ENCODE peak calls at places on chromosomes 2 and 18, in six cellular contexts. One of them, this sample, is unnamed.
A peak's percentile ranks its signal among the peaks of the same experiment; 100 is the strongest.

GRCh38 chr2:9565436-9566153 is 10.0 kb upstream of the ADAM17 start:
- DNase-seq in HL-60: no peak
- DNase-seq in GM23338: no peak
- DNase-seq in GM12878: no peak
- DNase-seq in endothelial cell of umbilical vein: peak; percentile 94
- DNase-seq in IMR-90: peak; percentile 96
- DNase-seq in this sample: peak; percentile 86

GRCh38 chr2:173239644-173240043 is 115.0 kb upstream of the CDCA7 start:
- DNase-seq in HL-60: no peak
- DNase-seq in GM12878: peak; percentile 68
- DNase-seq in GM23338: no peak
- DNase-seq in IMR-90: peak; percentile 44
- DNase-seq in endothelial cell of umbilical vein: no peak
- DNase-seq in this sample: no peak

GRCh38 chr2:137205324-137205723 is 440.0 kb downstream of the THSD7B start:
- DNase-seq in endothelial cell of umbilical vein: no peak
- DNase-seq in HL-60: no peak
- DNase-seq in GM23338: no peak
- DNase-seq in IMR-90: no peak
- DNase-seq in GM12878: no peak
- DNase-seq in this sample: no peak

GRCh38 chr2:232920055-232920454 is 50.0 kb downstream of the SNORC start:
- DNase-seq in endothelial cell of umbilical vein: no peak
- DNase-seq in IMR-90: no peak
- DNase-seq in GM23338: no peak
- DNase-seq in GM12878: no peak
- DNase-seq in HL-60: no peak
- DNase-seq in this sample: no peak

GRCh38 chr18:3814840-3815239 is 364.9 kb downstream of the TGIF1 start:
- DNase-seq in GM12878: no peak
- DNase-seq in GM23338: no peak
- DNase-seq in IMR-90: peak; percentile 74
- DNase-seq in HL-60: no peak
- DNase-seq in endothelial cell of umbilical vein: no peak
- DNase-seq in this sample: no peak

GRCh38 chr2:224837558-224837957 is 121.4 kb upstream of the CCDC195 start:
- DNase-seq in IMR-90: peak; percentile 95
- DNase-seq in HL-60: no peak
- DNase-seq in GM23338: no peak
- DNase-seq in GM12878: no peak
- DNase-seq in endothelial cell of umbilical vein: peak; percentile 95
- DNase-seq in this sample: peak; percentile 54

GRCh38 chr2:225274751-225275150 is 124.8 kb upstream of the NYAP2 start:
- DNase-seq in GM23338: no peak
- DNase-seq in IMR-90: peak; percentile 41
- DNase-seq in HL-60: no peak
- DNase-seq in endothelial cell of umbilical vein: no peak
- DNase-seq in GM12878: no peak
- DNase-seq in this sample: no peak

GRCh38 chr2:85248741-85249524 is 78.9 kb downstream of the TGOLN2 start:
- DNase-seq in HL-60: no peak
- DNase-seq in GM23338: peak; percentile 61
- DNase-seq in endothelial cell of umbilical vein: peak; percentile 72
- DNase-seq in GM12878: no peak
- DNase-seq in IMR-90: peak; percentile 94
- DNase-seq in this sample: peak; percentile 92

GRCh38 chr2:33181466-33181865 is 234.7 kb downstream of the LTBP1 start:
- DNase-seq in GM23338: no peak
- DNase-seq in GM12878: no peak
- DNase-seq in IMR-90: no peak
- DNase-seq in endothelial cell of umbilical vein: no peak
- DNase-seq in HL-60: no peak
- DNase-seq in this sample: no peak

GRCh38 chr2:99380376-99381010 is 43.3 kb downstream of the EIF5B start:
- DNase-seq in IMR-90: no peak
- DNase-seq in GM23338: peak; percentile 29
- DNase-seq in GM12878: no peak
- DNase-seq in HL-60: no peak
- DNase-seq in endothelial cell of umbilical vein: no peak
- DNase-seq in this sample: no peak

GRCh38 chr2:133266926-133267590 is 301.2 kb downstream of the NCKAP5 start:
- DNase-seq in HL-60: no peak
- DNase-seq in GM12878: no peak
- DNase-seq in endothelial cell of umbilical vein: no peak
- DNase-seq in GM23338: peak; percentile 51
- DNase-seq in IMR-90: no peak
- DNase-seq in this sample: no peak

GRCh38 chr2:1748176-1748740 is 3.9 kb upstream of the PXDN start:
- DNase-seq in endothelial cell of umbilical vein: no peak
- DNase-seq in HL-60: no peak
- DNase-seq in GM12878: no peak
- DNase-seq in GM23338: no peak
- DNase-seq in IMR-90: no peak
- DNase-seq in this sample: no peak

GRCh38 chr18:10487161-10487560 is 32.7 kb downstream of the APCDD1 start:
- DNase-seq in endothelial cell of umbilical vein: no peak
- DNase-seq in IMR-90: no peak
- DNase-seq in HL-60: no peak
- DNase-seq in GM12878: no peak
- DNase-seq in GM23338: peak; percentile 11
- DNase-seq in this sample: no peak

GRCh38 chr2:237128026-237128703 is 42.5 kb downstream of the COPS8 start:
- DNase-seq in HL-60: no peak
- DNase-seq in GM23338: peak; percentile 28
- DNase-seq in GM12878: no peak
- DNase-seq in endothelial cell of umbilical vein: peak; percentile 98
- DNase-seq in IMR-90: peak; percentile 100
- DNase-seq in this sample: peak; percentile 95

GRCh38 chr18:11398625-11399024 is 210.8 kb upstream of the SLC35G4 start:
- DNase-seq in GM23338: peak; percentile 37
- DNase-seq in endothelial cell of umbilical vein: no peak
- DNase-seq in GM12878: no peak
- DNase-seq in HL-60: no peak
- DNase-seq in IMR-90: peak; percentile 1
- DNase-seq in this sample: no peak

GRCh38 chr2:120052597-120052996 is 39.7 kb downstream of the EPB41L5 start:
- DNase-seq in IMR-90: peak; percentile 24
- DNase-seq in HL-60: no peak
- DNase-seq in endothelial cell of umbilical vein: no peak
- DNase-seq in GM23338: no peak
- DNase-seq in GM12878: no peak
- DNase-seq in this sample: no peak

GRCh38 chr2:46422717-46423394 is 56.5 kb upstream of the TMEM247 start:
- DNase-seq in endothelial cell of umbilical vein: no peak
- DNase-seq in GM23338: no peak
- DNase-seq in GM12878: no peak
- DNase-seq in IMR-90: no peak
- DNase-seq in HL-60: no peak
- DNase-seq in this sample: no peak

GRCh38 chr2:12300019-12300602 is 416.6 kb upstream of the TRIB2 start:
- DNase-seq in HL-60: no peak
- DNase-seq in endothelial cell of umbilical vein: peak; percentile 44
- DNase-seq in GM23338: no peak
- DNase-seq in IMR-90: peak; percentile 41
- DNase-seq in GM12878: no peak
- DNase-seq in this sample: no peak

GRCh38 chr18:65607161-65607560 is 143.7 kb upstream of the CDH7 start:
- DNase-seq in GM12878: no peak
- DNase-seq in IMR-90: no peak
- DNase-seq in HL-60: no peak
- DNase-seq in GM23338: no peak
- DNase-seq in endothelial cell of umbilical vein: no peak
- DNase-seq in this sample: no peak

GRCh38 chr2:45069711-45070664 is 60.7 kb upstream of the SIX2 start:
- DNase-seq in GM12878: no peak
- DNase-seq in IMR-90: no peak
- DNase-seq in endothelial cell of umbilical vein: no peak
- DNase-seq in GM23338: peak; percentile 31
- DNase-seq in HL-60: no peak
- DNase-seq in this sample: no peak

GRCh38 chr2:128449226-128450061 is 130.8 kb upstream of the HS6ST1 start:
- DNase-seq in endothelial cell of umbilical vein: no peak
- DNase-seq in IMR-90: no peak
- DNase-seq in HL-60: no peak
- DNase-seq in GM12878: no peak
- DNase-seq in GM23338: no peak
- DNase-seq in this sample: no peak

GRCh38 chr18:75754433-75754832 is 326.9 kb upstream of the SMIM21 start:
- DNase-seq in IMR-90: no peak
- DNase-seq in GM23338: no peak
- DNase-seq in endothelial cell of umbilical vein: no peak
- DNase-seq in GM12878: no peak
- DNase-seq in HL-60: no peak
- DNase-seq in this sample: no peak

GRCh38 chr2:238948765-238949641 is 101.1 kb downstream of the TWIST2 start:
- DNase-seq in endothelial cell of umbilical vein: no peak
- DNase-seq in GM23338: no peak
- DNase-seq in IMR-90: peak; percentile 67
- DNase-seq in HL-60: no peak
- DNase-seq in GM12878: no peak
- DNase-seq in this sample: no peak

GRCh38 chr18:62037989-62038778 is 145.4 kb upstream of the RNF152 start:
- DNase-seq in GM12878: no peak
- DNase-seq in endothelial cell of umbilical vein: peak; percentile 50
- DNase-seq in HL-60: no peak
- DNase-seq in IMR-90: peak; percentile 48
- DNase-seq in GM23338: no peak
- DNase-seq in this sample: no peak

GRCh38 chr2:225182126-225182525 is 139.9 kb upstream of the DOCK10 start:
- DNase-seq in HL-60: no peak
- DNase-seq in IMR-90: no peak
- DNase-seq in GM12878: no peak
- DNase-seq in endothelial cell of umbilical vein: no peak
- DNase-seq in GM23338: peak; percentile 84
- DNase-seq in this sample: no peak

GRCh38 chr2:239124152-239124899 is 276.4 kb downstream of the TWIST2 start:
- DNase-seq in endothelial cell of umbilical vein: no peak
- DNase-seq in GM12878: no peak
- DNase-seq in HL-60: no peak
- DNase-seq in IMR-90: no peak
- DNase-seq in GM23338: no peak
- DNase-seq in this sample: no peak

GRCh38 chr2:240820014-240820606 is at the start of gene KIF1A:
- DNase-seq in GM23338: peak; percentile 88
- DNase-seq in GM12878: no peak
- DNase-seq in endothelial cell of umbilical vein: no peak
- DNase-seq in HL-60: no peak
- DNase-seq in IMR-90: no peak
- DNase-seq in this sample: no peak

GRCh38 chr18:44273298-44273697 is 407.4 kb upstream of the SETBP1 start:
- DNase-seq in IMR-90: no peak
- DNase-seq in HL-60: no peak
- DNase-seq in GM12878: no peak
- DNase-seq in endothelial cell of umbilical vein: no peak
- DNase-seq in GM23338: no peak
- DNase-seq in this sample: no peak
- H3K4me3 ChIP-seq in IMR-90: no peak overlapping the region
- H3K4me3 ChIP-seq in HL-60: no peak overlapping the region
- H3K4me3 ChIP-seq in GM12878: no peak overlapping the region
- H3K4me3 ChIP-seq in endothelial cell of umbilical vein: no peak overlapping the region
- H3K4me3 ChIP-seq in GM23338: no peak overlapping the region
- H3K4me3 ChIP-seq in this sample: no peak overlapping the region

DNA sequence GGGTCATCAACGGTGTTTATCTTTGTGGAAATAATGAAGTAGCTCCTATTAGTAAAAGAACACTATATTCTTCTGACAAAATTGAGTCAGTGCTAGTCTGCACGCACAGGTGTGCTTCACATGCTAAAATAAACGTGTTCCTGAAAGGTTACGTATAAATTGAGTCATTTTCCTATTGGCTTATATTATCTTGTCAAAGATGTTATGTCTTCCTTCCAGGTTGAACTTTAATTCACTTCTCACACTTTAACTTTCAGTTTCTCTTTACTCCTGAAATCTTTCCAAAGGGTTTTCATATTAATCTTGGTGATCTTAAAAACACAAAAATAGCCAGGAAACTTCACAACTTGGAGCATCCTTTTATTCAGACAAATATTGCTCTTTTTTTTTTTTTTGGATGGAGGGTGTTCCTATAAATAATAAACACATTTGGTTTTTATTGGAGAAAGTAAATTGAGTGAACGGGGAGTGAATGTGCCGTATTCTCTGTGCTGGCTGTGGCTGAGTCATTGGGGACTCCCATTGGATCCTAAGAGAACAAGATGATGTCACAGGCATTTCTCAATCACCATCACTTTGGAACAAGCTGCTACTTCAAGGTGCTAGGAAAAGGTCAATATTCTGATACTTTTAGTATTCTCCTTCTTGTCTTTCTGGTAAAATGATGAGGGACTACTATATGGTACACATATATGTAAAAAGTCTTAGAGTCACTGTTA is 150.2 kb upstream of the SPATS2L start:
- DNase-seq in HL-60: no peak
- DNase-seq in endothelial cell of umbilical vein: peak; percentile 8
- DNase-seq in GM12878: no peak
- DNase-seq in IMR-90: peak; percentile 93
- DNase-seq in GM23338: no peak
- DNase-seq in this sample: peak; percentile 52
- H3K4me3 ChIP-seq in HL-60: no peak overlapping the region
- H3K4me3 ChIP-seq in endothelial cell of umbilical vein: no peak overlapping the region
- H3K4me3 ChIP-seq in GM12878: no peak overlapping the region
- H3K4me3 ChIP-seq in IMR-90: peak overlapping the region; percentile 39
- H3K4me3 ChIP-seq in GM23338: no peak overlapping the region
- H3K4me3 ChIP-seq in this sample: peak overlapping the region; percentile 5

GRCh38 chr2:40282428-40282827 is 169.5 kb downstream of the SLC8A1 start:
- DNase-seq in HL-60: no peak
- DNase-seq in GM23338: no peak
- DNase-seq in endothelial cell of umbilical vein: no peak
- DNase-seq in IMR-90: peak; percentile 47
- DNase-seq in GM12878: peak; percentile 5
- DNase-seq in this sample: no peak
- H3K4me3 ChIP-seq in HL-60: no peak overlapping the region
- H3K4me3 ChIP-seq in GM23338: no peak overlapping the region
- H3K4me3 ChIP-seq in endothelial cell of umbilical vein: no peak overlapping the region
- H3K4me3 ChIP-seq in IMR-90: peak overlapping the region; percentile 26
- H3K4me3 ChIP-seq in GM12878: peak overlapping the region; percentile 28
- H3K4me3 ChIP-seq in this sample: no peak overlapping the region

DNA sequence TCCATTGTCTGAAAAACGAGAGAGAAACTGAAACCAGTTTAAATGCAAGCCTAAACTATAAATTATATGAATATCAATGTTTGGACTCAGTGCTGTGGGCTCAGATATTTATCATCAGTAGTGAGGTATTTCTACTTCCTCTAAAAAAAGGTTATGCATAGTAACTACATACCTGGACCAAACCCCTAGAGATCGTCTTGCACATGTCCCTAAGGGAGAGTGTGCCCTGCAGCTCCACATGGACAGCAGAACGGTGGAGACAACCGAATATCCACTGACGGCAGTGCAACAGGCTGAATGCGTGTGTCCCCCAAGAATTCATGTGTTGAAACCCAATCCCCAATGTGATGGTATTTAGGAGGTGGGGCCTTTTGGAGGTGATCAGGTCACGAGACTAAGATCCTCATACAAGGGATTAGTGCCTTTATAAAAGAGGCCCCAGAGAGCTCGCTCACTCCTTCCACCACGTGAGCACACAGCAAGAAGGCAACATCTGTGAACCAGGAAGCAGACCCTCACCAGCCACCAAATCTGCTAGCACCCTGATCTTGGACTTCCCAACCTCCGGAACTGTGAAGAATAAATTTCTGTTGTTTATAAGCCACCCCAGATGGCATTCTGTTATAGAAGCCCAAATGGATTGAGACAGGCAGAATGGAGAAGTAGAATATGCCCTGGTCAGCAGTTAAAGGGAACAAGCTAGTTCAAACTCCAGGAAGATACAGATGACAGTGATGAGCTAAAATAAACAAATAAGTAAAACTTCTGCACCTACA is 208.4 kb downstream of the ANAPC1 start:
- DNase-seq in GM12878: no peak
- DNase-seq in endothelial cell of umbilical vein: no peak
- DNase-seq in IMR-90: no peak
- DNase-seq in HL-60: no peak
- DNase-seq in GM23338: no peak
- DNase-seq in this sample: no peak
- H3K4me3 ChIP-seq in GM12878: no peak overlapping the region
- H3K4me3 ChIP-seq in endothelial cell of umbilical vein: no peak overlapping the region
- H3K4me3 ChIP-seq in IMR-90: no peak overlapping the region
- H3K4me3 ChIP-seq in HL-60: no peak overlapping the region
- H3K4me3 ChIP-seq in GM23338: no peak overlapping the region
- H3K4me3 ChIP-seq in this sample: no peak overlapping the region